ENCODE peak calls at places on chromosomes 6 and 20, in eight cellular contexts. V, Y, L, B, I, U, J and O are unnamed samples.

GRCh38 chr20:12837646-12838045 is 171.1 kb upstream of the SPTLC3 start:
- DNase-seq in V (no peak), Y (no peak), L (no peak), B (no peak), I (no peak), U (no peak), J (no peak), O (no peak)

GRCh38 chr6:163416640-163417253 is 2.2 kb downstream of the QKI start:
- DNase-seq in V (no peak), Y (peak), L (peak), B (no peak), I (peak), U (peak), J (no peak), O (peak)

GRCh38 chr6:593139-593906 is 63.6 kb downstream of the HUS1B start:
- DNase-seq in V (no peak), Y (peak), L (peak), B (no peak), I (peak), U (peak), J (no peak), O (peak)

GRCh38 chr6:35381132-35381531 is 38.8 kb downstream of the PPARD start:
- DNase-seq in V (no peak), Y (no peak), L (no peak), B (no peak), I (no peak), U (no peak), J (no peak), O (no peak)

GRCh38 chr20:11553603-11554002 is 364.1 kb upstream of the BTBD3 start:
- DNase-seq in V (no peak), Y (no peak), L (peak), B (no peak), I (no peak), U (no peak), J (no peak), O (no peak)

GRCh38 chr6:2381872-2382661 is 136.7 kb upstream of the GMDS start:
- DNase-seq in V (no peak), Y (no peak), L (no peak), B (no peak), I (no peak), U (no peak), J (no peak), O (no peak)

GRCh38 chr20:24303393-24303792 is 166.0 kb upstream of the SYNDIG1 start:
- DNase-seq in V (no peak), Y (no peak), L (peak), B (no peak), I (no peak), U (no peak), J (no peak), O (no peak)

GRCh38 chr20:47400685-47401084 is 44.2 kb upstream of the ZMYND8 start:
- DNase-seq in V (peak), Y (no peak), L (peak), B (no peak), I (no peak), U (no peak), J (no peak), O (no peak)

GRCh38 chr20:16538779-16539178 is 34.5 kb downstream of the KIF16B start:
- DNase-seq in V (no peak), Y (no peak), L (no peak), B (no peak), I (no peak), U (no peak), J (no peak), O (no peak)

GRCh38 chr6:133609404-133610270 is 279.3 kb upstream of the TCF21 start:
- DNase-seq in V (no peak), Y (no peak), L (no peak), B (no peak), I (no peak), U (no peak), J (peak), O (no peak)

GRCh38 chr20:57804470-57805250 is 94.8 kb upstream of the PMEPA1 start:
- DNase-seq in V (no peak), Y (no peak), L (no peak), B (no peak), I (no peak), U (no peak), J (no peak), O (no peak)

GRCh38 chr6:36323062-36323461 is 13.6 kb downstream of the BNIP5 start:
- DNase-seq in V (no peak), Y (no peak), L (no peak), B (no peak), I (peak), U (peak), J (no peak), O (no peak)

GRCh38 chr6:124970243-124970642 is 8.0 kb downstream of the RNF217 start:
- DNase-seq in V (no peak), Y (no peak), L (no peak), B (no peak), I (no peak), U (no peak), J (no peak), O (no peak)

GRCh38 chr6:170087946-170088348 is 202.9 kb downstream of the DLL1 start:
- DNase-seq in V (peak), Y (peak), L (no peak), B (peak), I (no peak), U (no peak), J (no peak), O (no peak)

GRCh38 chr20:61191096-61191495 is 61.0 kb upstream of the CDH4 start:
- DNase-seq in V (peak), Y (no peak), L (no peak), B (no peak), I (no peak), U (no peak), J (no peak), O (no peak)

GRCh38 chr20:54350415-54350814 is 125.0 kb upstream of the DOK5 start:
- DNase-seq in V (no peak), Y (no peak), L (no peak), B (no peak), I (no peak), U (no peak), J (no peak), O (no peak)

GRCh38 chr6:133854167-133854632 is 34.7 kb upstream of the TCF21 start:
- DNase-seq in V (peak), Y (no peak), L (no peak), B (no peak), I (peak), U (no peak), J (no peak), O (peak)